ENCODE peak calls at places on chromosomes 1 and 21, in seven cellular contexts. U is upper lobe of left lung; B is effector memory CD8-positive, alpha-beta T cell; J is natural killer cell; D is Panc1; L is naive B cell; S is pancreas. X is an unnamed sample.
A peak's percentile ranks its signal among the peaks of the same experiment; 100 is the strongest.

GRCh38 chr21:43653626-43654025 is 5.7 kb downstream of the HSF2BP start:
- ATAC-seq in U (no peak), B (no peak), J (no peak), D (no peak), L (no peak), S (no peak), X (no peak)

GRCh38 chr21:44593598-44594405 is 1.5 kb upstream of the KRTAP10-6 start:
- ATAC-seq in U (no peak), B (no peak), J (no peak), D (no peak), L (no peak), S (peak; percentile 12), X (no peak)

GRCh38 chr1:147515046-147515869 is 26.0 kb upstream of the BCL9 start:
- ATAC-seq in U (peak; percentile 45), B (no peak), J (peak; percentile 39), D (peak; percentile 77), L (no peak), S (peak; percentile 99), X (peak; percentile 84)

GRCh38 chr1:150409504-150410362 is 45.8 kb downstream of the RPRD2 start:
- ATAC-seq in U (no peak), B (no peak), J (no peak), D (no peak), L (no peak), S (peak; percentile 74), X (no peak)

GRCh38 chr1:16903054-16903453 is 7.3 kb downstream of the RNU1-2 start:
- ATAC-seq in U (no peak), B (no peak), J (no peak), D (no peak), L (no peak), S (no peak), X (no peak)

GRCh38 chr1:112513112-112513870 is 4.5 kb downstream of the WNT2B start:
- ATAC-seq in U (peak; percentile 60), B (no peak), J (no peak), D (no peak), L (no peak), S (no peak), X (no peak)

GRCh38 chr1:108643492-108644333 is 17.2 kb downstream of the HENMT1 start:
- ATAC-seq in U (peak; percentile 73), B (peak; percentile 7), J (no peak), D (peak; percentile 91), L (peak; percentile 43), S (peak; percentile 73), X (peak; percentile 49)

GRCh38 chr1:8423134-8423701 is 105.3 kb downstream of the SLC45A1 start:
- ATAC-seq in U (peak; percentile 32), B (peak; percentile 28), J (peak; percentile 36), D (peak; percentile 17), L (peak; percentile 5), S (peak; percentile 39), X (peak; percentile 14)

GRCh38 chr1:26094677-26095383 is 16.8 kb upstream of the PDIK1L start:
- ATAC-seq in U (peak; percentile 53), B (no peak), J (no peak), D (peak; percentile 56), L (no peak), S (peak; percentile 56), X (no peak)

GRCh38 chr1:116854294-116854693 is 55.4 kb upstream of the PTGFRN start:
- ATAC-seq in U (no peak), B (no peak), J (no peak), D (no peak), L (no peak), S (peak; percentile 36), X (no peak)

GRCh38 chr1:7526196-7526866 is 244.8 kb upstream of the VAMP3 start:
- ATAC-seq in U (no peak), B (no peak), J (no peak), D (peak; percentile 32), L (no peak), S (no peak), X (no peak)

GRCh38 chr1:229596961-229597699 is 28.8 kb downstream of the TAF5L start:
- ATAC-seq in U (peak; percentile 78), B (no peak), J (no peak), D (no peak), L (no peak), S (peak; percentile 63), X (no peak)

GRCh38 chr1:175168782-175169181 is 23.8 kb downstream of the KIAA0040 start:
- ATAC-seq in U (no peak), B (no peak), J (no peak), D (no peak), L (no peak), S (no peak), X (peak; percentile 56)

GRCh38 chr1:228149341-228150020 is at the start of gene GJC2:
- ATAC-seq in U (peak; percentile 43), B (peak; percentile 13), J (peak; percentile 7), D (peak; percentile 52), L (no peak), S (peak; percentile 23), X (peak; percentile 5)

GRCh38 chr1:186301448-186301847 is 73.6 kb downstream of the TPR start:
- ATAC-seq in U (no peak), B (no peak), J (no peak), D (no peak), L (no peak), S (no peak), X (peak; percentile 76)

GRCh38 chr1:47782414-47783165 is 214.6 kb downstream of the TRABD2B start:
- ATAC-seq in U (peak; percentile 60), B (no peak), J (no peak), D (no peak), L (no peak), S (no peak), X (no peak)

GRCh38 chr1:180042994-180043622 is 88.5 kb downstream of the CEP350 start:
- ATAC-seq in U (no peak), B (no peak), J (no peak), D (no peak), L (no peak), S (no peak), X (no peak)

GRCh38 chr1:69568435-69569280 is 936 bp downstream of the LRRC7 start:
- ATAC-seq in U (peak; percentile 12), B (no peak), J (no peak), D (no peak), L (no peak), S (no peak), X (no peak)

GRCh38 chr1:162168261-162168660 is 98.8 kb downstream of the NOS1AP start:
- ATAC-seq in U (no peak), B (no peak), J (no peak), D (no peak), L (no peak), S (peak; percentile 91), X (no peak)

GRCh38 chr21:25909341-25909740 is 174.6 kb downstream of the GABPA start:
- ATAC-seq in U (no peak), B (no peak), J (no peak), D (no peak), L (no peak), S (no peak), X (no peak)

GRCh38 chr1:186206046-186206564 is 168.9 kb downstream of the TPR start:
- ATAC-seq in U (no peak), B (no peak), J (no peak), D (no peak), L (no peak), S (no peak), X (no peak)

GRCh38 chr1:5961601-5962000 is 30.6 kb downstream of the NPHP4 start:
- ATAC-seq in U (no peak), B (no peak), J (no peak), D (no peak), L (no peak), S (no peak), X (no peak)

GRCh38 chr1:54381524-54381923 is 24.7 kb downstream of the SSBP3 start:
- ATAC-seq in U (no peak), B (no peak), J (no peak), D (no peak), L (no peak), S (no peak), X (peak; percentile 15)

GRCh38 chr1:203153051-203153988 is 22.3 kb downstream of the MYBPH start:
- ATAC-seq in U (no peak), B (no peak), J (no peak), D (peak; percentile 23), L (no peak), S (no peak), X (no peak)

X was measured in activated T-helper 17 cell treated with anti-CD3 and anti-CD28 coated beads, Interleukin-2, amount 50 U/mL, for 72 hours.